ENCODE peak calls at places on chromosome 7, in six cellular contexts. F, R, L, S, U and K are unnamed samples. For H3K27me3 and H3K4me1, the result is how much of the 10 kb centered on the place peaks cover.

GRCh38 chr7:30163231-30163894 is 28.6 kb downstream of the MTURN start:
- DNase-seq in R (no peak), F (no peak), S (no peak), U (no peak), L (no peak), K (no peak)

GRCh38 chr7:28682811-28683210 is 270.5 kb downstream of the CREB5 start:
- DNase-seq in R (no peak), F (no peak), L (no peak), U (no peak), S (no peak), K (no peak)

GRCh38 chr7:16801111-16801542 is 3.7 kb downstream of the AGR2 start:
- DNase-seq in S (no peak), L (peak), U (peak), F (peak), R (no peak), K (peak)

GRCh38 chr7:48074231-48074654 is 14.8 kb upstream of the UPP1 start:
- DNase-seq in L (no peak), F (peak), U (peak), S (no peak), R (no peak), K (no peak)

GRCh38 chr7:41847641-41848040 is 144.8 kb upstream of the INHBA start:
- DNase-seq in U (no peak), L (no peak), S (no peak), R (no peak), F (no peak), K (no peak)

GRCh38 chr7:33933611-33934281 is 28.4 kb downstream of the BMPER start:
- DNase-seq in R (no peak), F (peak), S (no peak), U (peak), L (no peak), K (peak)

GRCh38 chr7:130865408-130866236 is 131.6 kb upstream of the KLF14 start:
- DNase-seq in U (peak), R (no peak), L (peak), F (peak), S (no peak), K (peak)

GRCh38 chr7:37982423-37982822 is 62.0 kb downstream of the EPDR1 start:
- DNase-seq in L (no peak), U (no peak), F (no peak), S (no peak), R (no peak), K (no peak)

GRCh38 chr7:46848944-46849343 is 733.0 kb downstream of the TNS3 start:
- DNase-seq in R (no peak), L (peak), U (peak), F (peak), S (no peak), K (no peak)

GRCh38 chr7:140230862-140231778 is 54.3 kb upstream of the KDM7A start:
- DNase-seq in R (peak), L (peak), F (peak), U (peak), S (peak), K (peak)

GRCh38 chr7:100169147-100169850 is 882 bp upstream of the GAL3ST4 start:
- DNase-seq in L (no peak), S (no peak), R (no peak), U (no peak), F (no peak), K (peak)

GRCh38 chr7:51045319-51046102 is 262.8 kb upstream of the GRB10 start:
- DNase-seq in L (peak), R (no peak), U (peak), F (peak), S (no peak), K (peak)

GRCh38 chr7:107494315-107494751 is 24.5 kb downstream of the GPR22 start:
- DNase-seq in S (no peak), F (no peak), L (no peak), U (peak), R (no peak), K (no peak)

GRCh38 chr7:150902078-150903033 is 50.0 kb downstream of the AOC1 start:
- DNase-seq in R (no peak), S (no peak), F (peak), U (no peak), L (peak), K (no peak)

GRCh38 chr7:145082366-145083240 is 246.8 kb upstream of the TPK1 start:
- DNase-seq in L (no peak), R (no peak), F (no peak), U (no peak), S (peak), K (no peak)

GRCh38 chr7:40329601-40330153 is 194.9 kb downstream of the SUGCT start:
- DNase-seq in L (peak), R (no peak), S (no peak), F (peak), U (peak), K (no peak)

GRCh38 chr7:82444220-82445049 is 858 bp upstream of the CACNA2D1 start:
- DNase-seq in L (no peak), U (peak), R (no peak), F (no peak), S (peak), K (peak)

GRCh38 chr7:47543659-47544058 is 38.3 kb downstream of the TNS3 start:
- DNase-seq in S (no peak), R (no peak), L (no peak), F (no peak), U (no peak), K (peak)

GRCh38 chr7:37832194-37832593 is 16.2 kb upstream of the NME8 start:
- DNase-seq in F (peak), L (peak), U (peak), R (no peak), S (no peak), K (no peak)

GRCh38 chr7:98107313-98107691 is 640 bp downstream of the LMTK2 start:
- DNase-seq in R (no peak), L (peak), S (no peak), F (peak), U (peak), K (peak)

GRCh38 chr7:43480581-43480980 is 102.3 kb upstream of the STK17A start:
- DNase-seq in R (no peak), F (no peak), U (peak), S (no peak), L (no peak), K (no peak)

GRCh38 chr7:117283371-117283770 is 39.5 kb downstream of the WNT2 start:
- DNase-seq in S (no peak), U (peak), L (no peak), R (no peak), F (peak), K (peak)

GRCh38 chr7:128827971-128828711 is 2.1 kb upstream of the FLNC start:
- DNase-seq in S (no peak), R (no peak), F (peak), U (peak), L (peak), K (peak)

GRCh38 chr7:5419523-5420107 is 4.0 kb downstream of the TNRC18 start:
- DNase-seq in L (no peak), S (peak), R (peak), F (peak), U (peak), K (peak)
- H3K27me3 ChIP-seq in L (under half), S (half or more), R (under half), F (under half), U (under half), K (under half)

GRCh38 chr7:87218941-87219544 is 489 bp downstream of the TMEM243 start:
- DNase-seq in U (peak), R (no peak), L (peak), F (peak), S (peak), K (no peak)

GRCh38 chr7:87220026-87220733 is 648 bp upstream of the TMEM243 start:
- DNase-seq in F (peak), S (peak), U (peak), L (peak), R (peak), K (peak)

GRCh38 chr7:87219545-87220025 is at the start of gene TMEM243:
- DNase-seq in S (peak), L (peak), F (peak), U (peak), R (peak), K (peak)

GRCh38 chr7:87216701-87217508 is 2.6 kb downstream of the TMEM243 start:
- DNase-seq in S (no peak), L (no peak), U (no peak), F (peak), R (no peak), K (no peak)

DNA sequence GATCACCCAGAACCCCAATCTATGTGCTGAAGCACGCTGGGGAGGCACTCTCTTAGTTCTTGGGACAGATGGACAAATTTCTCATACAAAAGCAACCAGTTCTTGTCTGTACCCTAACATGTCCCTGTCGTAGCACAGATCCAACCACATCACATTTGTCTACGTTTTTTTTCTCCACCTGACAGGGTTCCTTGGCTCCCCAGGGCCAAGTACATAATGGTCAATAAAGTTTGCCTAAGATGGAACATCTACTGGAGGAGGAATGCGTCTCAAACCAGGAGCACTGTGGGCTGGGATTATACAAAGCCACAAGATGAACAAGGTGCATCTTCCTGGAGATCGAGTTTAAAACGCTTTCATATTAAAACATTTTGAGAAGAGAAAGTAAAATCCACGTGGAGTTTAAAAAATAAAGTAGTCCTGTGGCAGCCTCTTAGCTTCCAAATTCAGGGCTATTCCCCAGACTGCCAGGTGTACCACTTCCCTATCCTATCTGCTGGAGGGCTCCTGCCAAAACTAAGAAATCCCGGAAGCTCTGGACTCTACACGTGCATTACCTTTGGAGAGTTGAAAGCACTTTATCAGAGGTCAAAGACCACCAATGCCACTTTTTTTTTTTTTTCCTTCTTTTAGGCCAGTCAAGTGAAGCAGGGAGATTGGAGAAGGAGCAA is 1.4 kb downstream of the TMEM243 start:
- DNase-seq in F (no peak), L (no peak), R (no peak), S (no peak), U (no peak), K (no peak)
- H3K4me1 ChIP-seq in F (under half), L (under half), R (under half), S (under half), U (under half), K (under half)

GRCh38 chr7:6359742-6360141 is 87.3 kb upstream of the CYTH3 start:
- DNase-seq in F (no peak), R (no peak), S (no peak), L (no peak), U (no peak), K (no peak)

GRCh38 chr7:6365451-6365850 is 82.3 kb downstream of the DAGLB start:
- DNase-seq in U (no peak), R (no peak), F (no peak), L (no peak), S (no peak), K (no peak)

GRCh38 chr7:6359021-6359420 is 86.6 kb upstream of the CYTH3 start:
- DNase-seq in R (no peak), F (no peak), U (no peak), S (no peak), L (no peak), K (no peak)

DNA sequence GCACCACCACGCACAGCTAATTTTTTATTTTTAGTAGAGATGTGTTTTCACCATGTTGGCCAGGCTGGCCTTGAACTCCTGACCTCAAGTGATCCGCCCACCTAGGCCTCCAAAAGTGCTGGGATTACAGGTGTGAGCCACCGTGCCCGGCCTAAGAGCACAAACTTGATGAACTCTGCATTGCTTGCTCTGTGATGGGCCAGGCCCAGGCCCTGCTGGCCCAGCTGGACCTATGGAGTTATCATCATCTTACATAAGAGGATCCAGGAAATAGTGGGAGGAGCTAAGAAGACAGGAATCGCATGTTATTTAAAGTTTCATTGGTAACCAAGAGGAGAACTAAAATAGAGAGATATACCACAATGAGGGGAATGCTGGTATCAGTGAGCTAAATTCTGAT is 86.9 kb downstream of the DAGLB start:
- DNase-seq in L (no peak), U (no peak), S (no peak), R (no peak), F (no peak), K (no peak)
- H3K4me2 ChIP-seq in L (no peak), U (no peak), S (no peak), R (no peak), F (no peak), K (no peak)

GRCh38 chr7:155382802-155383171 is 75.1 kb upstream of the EN2 start:
- DNase-seq in F (no peak), R (no peak), L (no peak), U (no peak), S (no peak), K (peak)
- H3K27me3 ChIP-seq in F (half or more), R (half or more), L (half or more), U (half or more), S (half or more), K (half or more)

DNA sequence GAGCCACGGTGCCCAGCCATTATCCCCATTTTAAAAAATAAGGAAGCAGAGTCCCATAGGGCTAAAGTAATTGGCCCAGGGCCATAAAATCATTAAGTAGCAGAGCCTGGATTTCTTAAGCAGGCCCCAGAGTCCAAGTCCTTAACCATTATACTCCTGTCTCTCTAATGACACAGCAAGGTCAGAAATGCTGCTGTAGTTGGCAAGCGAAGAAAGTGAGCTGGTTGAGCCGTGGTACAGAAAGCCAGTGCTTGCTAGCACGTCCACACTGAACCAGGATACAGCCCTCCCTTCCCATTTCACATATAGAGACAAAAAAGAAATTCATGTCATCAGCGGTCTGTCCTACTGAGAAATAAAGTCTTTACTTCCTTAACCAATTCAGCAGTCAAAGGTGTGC is 562.7 kb downstream of the GALNT17 start:
- DNase-seq in U (no peak), R (no peak), F (no peak), L (no peak), S (no peak), K (no peak)
- H3K4me1 ChIP-seq in U (under half), R (under half), F (under half), L (under half), S (under half), K (under half)

DNA sequence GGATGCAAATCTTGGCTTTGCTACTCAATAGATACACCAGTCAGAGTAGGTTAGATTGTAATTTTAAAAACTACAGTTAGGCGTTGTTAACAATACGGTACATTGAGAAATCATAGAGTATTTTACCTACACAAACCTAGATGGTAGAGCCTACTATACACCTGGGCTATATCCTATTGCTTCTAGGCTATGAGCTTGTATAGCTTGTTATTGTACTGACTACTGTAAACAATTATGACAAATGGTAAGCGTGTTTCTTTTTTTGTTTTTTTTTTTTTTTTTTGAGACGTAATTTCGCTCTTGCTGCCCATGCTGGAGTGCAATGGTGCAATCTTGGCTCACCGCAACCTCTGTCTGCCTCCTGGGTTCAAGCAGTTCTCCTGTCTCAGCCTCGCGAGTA is 3.7 kb downstream of the SEPTIN7 start:
- DNase-seq in L (no peak), R (no peak), F (no peak), U (no peak), S (no peak), K (no peak)
- H3K4me2 ChIP-seq in L (peak), R (no peak), F (no peak), U (no peak), S (no peak), K (no peak)

GRCh38 chr7:157113607-157114006 is 25.1 kb upstream of the UBE3C start:
- DNase-seq in R (no peak), S (no peak), U (no peak), L (no peak), F (no peak), K (peak)

GRCh38 chr7:157116762-157117161 is 22.0 kb upstream of the UBE3C start:
- DNase-seq in R (no peak), S (no peak), F (peak), L (no peak), U (peak), K (peak)

GRCh38 chr7:157112706-157113105 is 26.0 kb upstream of the UBE3C start:
- DNase-seq in F (no peak), S (no peak), L (no peak), U (no peak), R (no peak), K (no peak)

DNA sequence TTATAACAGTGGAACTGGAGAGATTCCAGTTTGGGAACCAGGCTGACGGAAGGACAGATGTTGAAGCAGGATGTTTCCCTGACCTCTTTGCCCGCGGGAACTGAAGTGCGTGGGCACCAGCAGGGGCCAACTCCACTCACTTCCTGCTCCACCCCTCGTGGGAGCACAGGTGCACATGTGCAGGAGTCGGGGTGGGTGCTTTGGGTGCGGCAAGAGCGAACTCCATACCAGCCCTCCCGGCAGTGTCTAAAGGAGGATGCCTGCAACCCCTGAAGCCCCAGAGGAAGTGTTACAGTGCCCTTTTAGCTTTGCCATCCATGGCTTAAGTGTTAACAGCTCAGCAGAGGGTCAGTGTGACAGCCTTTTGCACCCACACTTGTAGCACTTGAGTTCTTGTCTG is 27.4 kb upstream of the UBE3C start:
- DNase-seq in U (no peak), S (no peak), L (no peak), F (no peak), R (no peak), K (no peak)
- H3K27me3 ChIP-seq in U (under half), S (under half), L (under half), F (under half), R (under half), K (under half)

GRCh38 chr7:2905500-2905899 is 61.4 kb upstream of the GNA12 start:
- DNase-seq in U (no peak), F (no peak), S (no peak), L (no peak), R (no peak), K (no peak)

GRCh38 chr7:2906197-2906931 is 62.3 kb upstream of the GNA12 start:
- DNase-seq in F (no peak), S (no peak), R (no peak), U (no peak), L (no peak), K (peak)

GRCh38 chr7:2904202-2904601 is 60.1 kb upstream of the GNA12 start:
- DNase-seq in R (no peak), F (no peak), U (no peak), S (no peak), L (no peak), K (peak)

GRCh38 chr7:2903686-2904162 is 59.6 kb upstream of the GNA12 start:
- DNase-seq in R (no peak), S (no peak), F (peak), L (no peak), U (no peak), K (peak)

DNA sequence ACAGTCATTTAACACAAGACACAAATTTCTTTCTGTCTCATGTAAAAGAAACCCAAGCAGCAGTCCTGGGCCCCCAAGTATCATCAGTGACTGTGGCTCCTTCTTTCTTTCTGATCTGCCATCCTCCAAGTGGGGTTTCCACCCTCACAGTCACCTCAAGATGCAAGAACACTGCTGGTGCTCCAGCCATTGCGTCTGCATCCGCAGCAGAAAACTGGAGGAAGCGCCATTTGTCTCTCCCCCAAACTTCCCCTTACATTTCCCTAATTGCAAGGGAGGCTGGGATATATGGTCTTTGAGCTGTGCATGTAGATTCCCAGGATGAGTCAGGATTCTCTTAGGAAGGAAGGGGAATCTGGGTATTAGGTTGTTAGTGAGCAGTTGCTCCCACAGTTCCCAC is 60.9 kb upstream of the GNA12 start:
- DNase-seq in F (no peak), L (no peak), R (no peak), S (no peak), U (no peak), K (peak)
- H3K4me1 ChIP-seq in F (under half), L (under half), R (under half), S (under half), U (under half), K (under half)